ENCODE peak calls at places on chromosomes 4 and X, in seven cellular contexts. A is body of pancreas; D is IMR-90; S is CD4-positive, alpha-beta memory T cell; X is lung; I is NT2/D1; N is mesendoderm. V is an unnamed sample.

GRCh38 chr4:145423017-145423708 is 58.5 kb upstream of the SMAD1 start:
- DNase-seq in D (no peak), S (no peak), I (no peak), N (no peak), A (no peak), X (no peak), V (no peak)

GRCh38 chrX:68114573-68115199 is 318.6 kb downstream of the OPHN1 start:
- DNase-seq in S (no peak), N (no peak), D (peak; percentile 16), A (no peak), I (no peak), X (no peak), V (no peak)

GRCh38 chrX:129721414-129721813 is 17.4 kb upstream of the XPNPEP2 start:
- DNase-seq in N (no peak), X (no peak), D (no peak), I (no peak), A (no peak), S (no peak), V (no peak)

GRCh38 chr4:180937083-180937482 is 1306.1 kb upstream of the TENM3 start:
- DNase-seq in D (peak; percentile 19), A (no peak), I (no peak), N (no peak), X (no peak), S (no peak), V (no peak)

GRCh38 chr4:5165419-5166369 is 114.4 kb downstream of the STK32B start:
- DNase-seq in S (no peak), D (peak; percentile 64), A (no peak), X (peak; percentile 23), N (peak; percentile 71), I (no peak), V (no peak)

GRCh38 chr4:75432683-75433082 is 81.5 kb downstream of the RCHY1 start:
- DNase-seq in I (peak; percentile 11), N (peak; percentile 82), X (no peak), A (no peak), D (peak; percentile 7), S (no peak), V (no peak)

GRCh38 chr4:147596976-147597375 is 20.2 kb upstream of the TMEM184C start:
- DNase-seq in X (peak; percentile 62), A (peak; percentile 84), I (no peak), D (peak; percentile 93), N (no peak), S (no peak), V (peak; percentile 79)

GRCh38 chrX:10119399-10119990 is 37.3 kb upstream of the CLCN4 start:
- DNase-seq in S (peak; percentile 73), X (peak; percentile 86), A (peak; percentile 85), N (peak; percentile 74), D (peak; percentile 91), I (peak; percentile 76), V (peak; percentile 82)

GRCh38 chr4:84710520-84710919 is 127.6 kb downstream of the CDS1 start:
- DNase-seq in N (no peak), S (no peak), D (no peak), I (no peak), A (no peak), X (no peak), V (no peak)

GRCh38 chrX:119516157-119516702 is 48.0 kb downstream of the SLC25A5 start:
- DNase-seq in D (peak; percentile 69), S (peak; percentile 35), X (no peak), A (peak; percentile 45), I (peak; percentile 63), N (peak; percentile 80), V (no peak)

GRCh38 chrX:49922291-49923241 is at the start of gene CLCN5:
- DNase-seq in D (peak; percentile 91), S (peak; percentile 96), A (peak; percentile 97), N (peak; percentile 96), X (peak; percentile 94), I (peak; percentile 93), V (peak; percentile 97)

GRCh38 chr4:14831447-14831846 is 170.8 kb upstream of the CPEB2 start:
- DNase-seq in D (no peak), X (no peak), I (no peak), A (peak; percentile 37), S (no peak), N (no peak), V (peak; percentile 41)

GRCh38 chr4:53847935-53848334 is 216.5 kb downstream of the CHIC2 start:
- DNase-seq in X (no peak), N (no peak), D (no peak), S (no peak), I (no peak), A (no peak), V (no peak)

GRCh38 chrX:30865020-30865419 is 24.0 kb downstream of the TAB3 start:
- DNase-seq in N (peak; percentile 64), D (no peak), X (no peak), S (no peak), A (peak; percentile 2), I (peak; percentile 11), V (no peak)

GRCh38 chrX:24619647-24620046 is 27.5 kb downstream of the PCYT1B start:
- DNase-seq in N (no peak), X (no peak), S (no peak), I (no peak), A (peak; percentile 6), D (peak; percentile 38), V (no peak)

GRCh38 chr4:189117426-189117825 is 823.2 kb upstream of the FRG1 start:
- DNase-seq in D (peak; percentile 13), A (no peak), I (no peak), S (peak; percentile 31), X (no peak), N (peak; percentile 19), V (no peak)

GRCh38 chr4:173367946-173368345 is 2.8 kb upstream of the SAP30 start:
- DNase-seq in X (no peak), N (no peak), I (no peak), A (no peak), S (no peak), D (peak; percentile 27), V (no peak)

GRCh38 chr4:83722730-83723269 is 186.9 kb downstream of the GPAT3 start:
- DNase-seq in X (no peak), I (no peak), S (no peak), A (no peak), D (no peak), N (no peak), V (no peak)

GRCh38 chr4:176653406-176654220 is 139.1 kb downstream of the VEGFC start:
- DNase-seq in S (no peak), I (no peak), D (peak; percentile 31), A (no peak), N (no peak), X (no peak), V (no peak)

GRCh38 chrX:12441376-12442128 is 303.3 kb downstream of the FRMPD4 start:
- DNase-seq in A (peak; percentile 2), D (peak; percentile 87), I (no peak), X (no peak), S (no peak), N (no peak), V (no peak)

GRCh38 chr4:5959221-5959982 is 58.8 kb downstream of the C4orf50 start:
- DNase-seq in S (no peak), N (no peak), A (no peak), I (no peak), X (no peak), D (no peak), V (peak; percentile 13)

DNA sequence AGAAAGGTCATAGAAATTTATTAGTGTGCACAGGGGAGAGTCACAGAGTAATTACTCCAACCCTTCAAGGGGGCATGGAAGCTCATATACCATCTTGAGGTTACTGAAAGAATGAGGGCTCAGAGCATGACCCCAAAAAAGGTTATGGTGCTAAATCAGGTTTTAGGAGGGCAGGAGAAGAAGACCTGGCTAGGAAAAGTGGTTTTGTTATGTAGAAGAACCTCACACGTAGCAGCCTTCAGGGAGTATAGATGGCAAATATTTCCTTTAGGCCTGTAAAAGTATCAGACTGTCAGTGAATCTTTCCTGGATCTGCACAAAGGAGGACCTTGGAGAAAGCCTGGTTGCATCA is 102.0 kb upstream of the PDE5A start:
- DNase-seq in I (no peak), N (no peak), D (peak; percentile 21), A (no peak), X (no peak), S (no peak), V (no peak)
- H3K4me1 ChIP-seq in I (no peaks in the 10 kb centered on the region), N (no peaks in the 10 kb centered on the region), D (peaks cover 42% of the 10 kb centered on the region), A (peaks cover 28% of the 10 kb centered on the region), X (peaks cover 17% of the 10 kb centered on the region), S (no peaks in the 10 kb centered on the region), V (peaks cover 38% of the 10 kb centered on the region)

GRCh38 chr4:139920552-139920951 is 233.4 kb downstream of the MAML3 start:
- DNase-seq in D (no peak), S (no peak), X (no peak), A (no peak), N (no peak), I (no peak), V (no peak)
- H3K4me1 ChIP-seq in D (peaks cover 11% of the 10 kb centered on the region), S (no peaks in the 10 kb centered on the region), X (peaks cover 29% of the 10 kb centered on the region), A (peaks cover 75% of the 10 kb centered on the region), N (peaks cover 5% of the 10 kb centered on the region), I (peaks cover 5% of the 10 kb centered on the region), V (peaks cover 80% of the 10 kb centered on the region)

GRCh38 chr4:94538229-94538628 is 86.5 kb downstream of the PDLIM5 start:
- DNase-seq in I (no peak), S (no peak), D (no peak), A (no peak), N (no peak), X (no peak), V (no peak)

GRCh38 chr4:94544811-94545210 is 93.1 kb downstream of the PDLIM5 start:
- DNase-seq in I (no peak), N (no peak), X (no peak), S (no peak), A (no peak), D (peak; percentile 30), V (no peak)

GRCh38 chr4:94536649-94537464 is 85.1 kb downstream of the PDLIM5 start:
- DNase-seq in I (no peak), X (no peak), A (no peak), N (peak; percentile 40), D (no peak), S (no peak), V (no peak)

GRCh38 chr4:94536049-94536448 is 84.3 kb downstream of the PDLIM5 start:
- DNase-seq in I (no peak), A (no peak), D (no peak), X (no peak), S (no peak), N (peak; percentile 62), V (no peak)

DNA sequence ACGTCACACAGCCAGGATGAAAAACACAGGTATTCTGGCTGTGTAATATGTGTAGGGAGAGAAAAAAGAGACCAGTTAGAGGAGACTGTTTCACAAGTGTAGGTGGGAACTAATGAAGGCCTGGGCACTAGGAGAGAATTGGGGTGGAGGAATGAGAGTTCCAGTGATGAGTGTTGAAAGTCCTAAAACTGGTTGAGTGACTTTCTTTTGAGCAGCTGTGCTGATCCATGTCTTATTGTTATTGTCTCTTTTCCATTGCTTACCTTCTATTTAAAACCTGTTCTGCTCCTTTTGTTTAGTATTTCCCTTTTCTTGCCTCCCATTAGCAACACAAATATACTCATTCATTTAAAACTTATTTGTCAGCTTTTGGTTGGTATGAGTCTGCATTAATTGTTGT is 88.7 kb downstream of the PDLIM5 start:
- DNase-seq in X (no peak), N (no peak), A (no peak), I (no peak), D (no peak), S (no peak), V (no peak)
- H3K4me1 ChIP-seq in X (peaks cover 10% of the 10 kb centered on the region), N (peaks cover 3% of the 10 kb centered on the region), A (peaks cover 33% of the 10 kb centered on the region), I (no peaks in the 10 kb centered on the region), D (peaks cover 3% of the 10 kb centered on the region), S (no peaks in the 10 kb centered on the region), V (peaks cover 43% of the 10 kb centered on the region)

DNA sequence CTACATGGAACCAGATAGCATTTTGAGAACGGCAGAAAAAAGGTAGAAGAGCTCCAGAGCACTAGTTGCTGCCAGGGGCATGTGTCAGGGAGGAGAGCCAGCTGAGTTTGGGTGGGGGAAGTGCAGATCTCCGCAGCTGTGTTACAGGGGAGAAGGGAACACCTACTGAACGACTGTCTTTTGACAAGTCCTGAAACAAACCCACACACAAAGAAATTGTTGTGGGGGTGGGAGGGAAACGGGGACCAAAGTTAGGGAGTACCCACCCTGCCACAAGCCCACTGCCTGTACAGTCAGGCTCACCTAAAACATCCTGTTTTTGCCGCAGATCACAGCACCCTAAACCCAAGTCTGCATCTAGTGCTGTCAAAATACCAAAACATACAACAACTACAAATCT is 55.5 kb downstream of the LEF1 start:
- DNase-seq in I (no peak), S (peak; percentile 72), A (no peak), D (no peak), X (no peak), N (no peak), V (no peak)
- H3K4me1 ChIP-seq in I (peaks cover 3% of the 10 kb centered on the region), S (peaks cover 100% of the 10 kb centered on the region), A (peaks cover 8% of the 10 kb centered on the region), D (no peaks in the 10 kb centered on the region), X (no peaks in the 10 kb centered on the region), N (peaks cover 24% of the 10 kb centered on the region), V (no peaks in the 10 kb centered on the region)

V was measured in stomach.